ENCODE peak calls at places on chromosomes 12 and 14, in six cellular contexts. O is HFFc6, M is activated B cell treated with CpG ODN at 0.5 μM for 24 hours, A is lower lobe of right lung, S is fibroblast of the aortic adventitia, Q is MM.1S. B is an unnamed sample.

GRCh38 chr12:51323966-51324895 is at the start of gene BIN2:
- DNase-seq in O (no peak), M (peak), A (peak), S (no peak), Q (peak), B (no peak)

GRCh38 chr12:130484221-130484620 is 146.5 kb downstream of the PIWIL1 start:
- DNase-seq in O (no peak), M (no peak), A (no peak), S (no peak), Q (no peak), B (no peak)

GRCh38 chr12:5694759-5695409 is 250.2 kb downstream of the ANO2 start:
- DNase-seq in O (peak), M (no peak), A (no peak), S (no peak), Q (no peak), B (no peak)

GRCh38 chr12:130212384-130212783 is 50.1 kb downstream of the FZD10 start:
- DNase-seq in O (no peak), M (no peak), A (no peak), S (no peak), Q (no peak), B (no peak)

GRCh38 chr14:66746316-66747006 is 238.5 kb downstream of the GPHN start:
- DNase-seq in O (peak), M (no peak), A (no peak), S (peak), Q (peak), B (peak)

GRCh38 chr14:38255408-38255672 is 553 bp downstream of the CLEC14A start:
- DNase-seq in O (no peak), M (no peak), A (peak), S (no peak), Q (no peak), B (no peak)

GRCh38 chr14:32925439-32925838 is 13.2 kb upstream of the NPAS3 start:
- DNase-seq in O (no peak), M (no peak), A (no peak), S (no peak), Q (no peak), B (no peak)

GRCh38 chr12:81461163-81461562 is 298.0 kb downstream of the PPFIA2 start:
- DNase-seq in O (no peak), M (no peak), A (no peak), S (no peak), Q (no peak), B (no peak)

GRCh38 chr12:34402228-34402898 is 380.1 kb downstream of the ALG10 start:
- DNase-seq in O (no peak), M (peak), A (peak), S (no peak), Q (no peak), B (no peak)

GRCh38 chr12:30286345-30286926 is 409.2 kb downstream of the IPO8 start:
- DNase-seq in O (no peak), M (no peak), A (no peak), S (peak), Q (peak), B (no peak)

GRCh38 chr12:58814036-58814435 is 106.3 kb downstream of the LRIG3 start:
- DNase-seq in O (peak), M (no peak), A (no peak), S (peak), Q (no peak), B (no peak)

GRCh38 chr14:89429206-89430091 is 12.4 kb upstream of the FOXN3 start:
- DNase-seq in O (no peak), M (no peak), A (no peak), S (no peak), Q (no peak), B (peak)

GRCh38 chr14:61177279-61178225 is 103.6 kb downstream of the TMEM30B start:
- DNase-seq in O (no peak), M (no peak), A (no peak), S (no peak), Q (no peak), B (no peak)

GRCh38 chr12:82329508-82329907 is 28.7 kb downstream of the CCDC59 start:
- DNase-seq in O (no peak), M (no peak), A (no peak), S (no peak), Q (no peak), B (no peak)

GRCh38 chr12:103855036-103855712 is 14.1 kb upstream of the NT5DC3 start:
- DNase-seq in O (peak), M (no peak), A (no peak), S (peak), Q (no peak), B (no peak)

GRCh38 chr14:59321184-59321952 is 132.9 kb downstream of the DAAM1 start:
- DNase-seq in O (peak), M (no peak), A (no peak), S (peak), Q (no peak), B (peak)

GRCh38 chr14:62667515-62667914 is 377.7 kb downstream of the KCNH5 start:
- DNase-seq in O (no peak), M (no peak), A (no peak), S (no peak), Q (no peak), B (no peak)

GRCh38 chr12:34398366-34398705 is 376.0 kb downstream of the ALG10 start:
- DNase-seq in O (no peak), M (peak), A (peak), S (no peak), Q (no peak), B (no peak)

GRCh38 chr12:47270782-47271664 is 191.3 kb upstream of the AMIGO2 start:
- DNase-seq in O (peak), M (no peak), A (no peak), S (peak), Q (peak), B (peak)

GRCh38 chr12:100356646-100357223 is at the start of gene SLC17A8:
- DNase-seq in O (no peak), M (no peak), A (no peak), S (no peak), Q (no peak), B (no peak)

GRCh38 chr14:64801800-64802199 is 77.9 kb downstream of the SPTB start:
- DNase-seq in O (peak), M (no peak), A (no peak), S (peak), Q (no peak), B (no peak)

GRCh38 chr14:96056509-96057422 is 17.6 kb downstream of the C14orf132 start:
- DNase-seq in O (no peak), M (no peak), A (no peak), S (no peak), Q (no peak), B (no peak)

GRCh38 chr12:113862570-113863454 is 103.3 kb downstream of the RBM19 start:
- DNase-seq in O (peak), M (no peak), A (no peak), S (peak), Q (no peak), B (peak)

GRCh38 chr12:38411426-38411825 is 94.9 kb downstream of the ALG10B start:
- DNase-seq in O (no peak), M (no peak), A (no peak), S (no peak), Q (no peak), B (no peak)

GRCh38 chr14:39430762-39431415 is 1.3 kb downstream of the FBXO33 start:
- DNase-seq in O (peak), M (no peak), A (no peak), S (peak), Q (no peak), B (no peak)

GRCh38 chr12:107106241-107107025 is 13.1 kb upstream of the CRY1 start:
- DNase-seq in O (no peak), M (no peak), A (no peak), S (no peak), Q (no peak), B (no peak)

GRCh38 chr14:105020815-105021655 is at the start of gene CDCA4:
- DNase-seq in O (peak), M (peak), A (peak), S (peak), Q (peak), B (peak)
- TF ChIP-seq CTCF in O (peak), M (no peak), A (no peak), S (no peak), Q (no peak), B (no peak)

GRCh38 chr12:20250761-20251160 is 117.6 kb upstream of the PDE3A start:
- DNase-seq in O (no peak), M (no peak), A (no peak), S (no peak), Q (no peak), B (no peak)
- TF ChIP-seq CTCF in O (no peak), M (no peak), A (no peak), S (no peak), Q (no peak), B (no peak)

DNA sequence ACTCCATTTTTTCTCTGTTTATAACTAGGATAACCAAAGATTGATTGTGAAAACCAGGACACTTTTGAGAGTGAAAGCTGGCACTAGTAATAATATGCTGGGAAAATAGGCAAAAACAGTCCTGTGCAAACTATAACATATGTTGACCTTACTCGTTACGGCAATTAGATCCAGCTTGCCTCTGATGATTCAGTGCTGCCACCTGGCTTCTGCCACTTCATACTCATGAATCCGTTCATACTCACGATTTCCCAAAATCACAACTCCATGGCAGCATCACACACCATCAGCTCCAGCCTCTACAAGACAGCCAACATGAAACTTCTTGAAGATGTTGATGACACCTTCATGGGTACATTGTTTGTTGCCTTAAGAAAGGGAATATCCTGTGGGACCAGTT is 49.1 kb upstream of the CAND1 start:
- DNase-seq in O (no peak), M (no peak), A (no peak), S (no peak), Q (no peak), B (no peak)
- TF ChIP-seq CTCF in O (no peak), M (no peak), A (no peak), S (no peak), Q (peak), B (peak)

DNA sequence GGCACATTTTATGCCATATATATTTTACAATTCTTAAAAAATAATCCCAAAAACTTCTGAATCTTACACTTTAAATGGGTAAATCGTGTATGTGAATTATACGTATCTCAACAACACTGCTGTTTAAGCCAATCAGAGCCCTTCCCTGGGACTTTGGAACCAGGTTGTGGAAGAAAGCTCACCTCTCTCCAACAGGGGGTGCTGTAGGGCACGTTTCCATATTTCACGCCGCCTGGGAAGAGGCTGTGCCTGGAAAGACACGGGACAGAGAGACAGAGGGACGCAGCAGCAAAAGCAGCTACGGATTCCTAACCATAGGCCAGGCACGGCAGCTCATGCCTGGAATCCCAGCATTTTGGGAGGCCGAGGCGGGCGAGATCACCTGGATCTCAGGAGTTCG is 29.4 kb upstream of the FBRSL1 start:
- DNase-seq in O (no peak), M (no peak), A (no peak), S (no peak), Q (no peak), B (no peak)
- TF ChIP-seq CTCF in O (peak), M (no peak), A (peak), S (no peak), Q (peak), B (no peak)

GRCh38 chr14:36866867-36867266 is 205.2 kb downstream of the PAX9 start:
- DNase-seq in O (no peak), M (no peak), A (no peak), S (no peak), Q (peak), B (no peak)
- TF ChIP-seq CTCF in O (no peak), M (no peak), A (no peak), S (no peak), Q (no peak), B (no peak)

GRCh38 chr12:121797937-121798801 is 4.7 kb upstream of the RHOF start:
- DNase-seq in O (no peak), M (no peak), A (no peak), S (peak), Q (no peak), B (no peak)
- TF ChIP-seq CTCF in O (no peak), M (no peak), A (no peak), S (no peak), Q (no peak), B (no peak)

DNA sequence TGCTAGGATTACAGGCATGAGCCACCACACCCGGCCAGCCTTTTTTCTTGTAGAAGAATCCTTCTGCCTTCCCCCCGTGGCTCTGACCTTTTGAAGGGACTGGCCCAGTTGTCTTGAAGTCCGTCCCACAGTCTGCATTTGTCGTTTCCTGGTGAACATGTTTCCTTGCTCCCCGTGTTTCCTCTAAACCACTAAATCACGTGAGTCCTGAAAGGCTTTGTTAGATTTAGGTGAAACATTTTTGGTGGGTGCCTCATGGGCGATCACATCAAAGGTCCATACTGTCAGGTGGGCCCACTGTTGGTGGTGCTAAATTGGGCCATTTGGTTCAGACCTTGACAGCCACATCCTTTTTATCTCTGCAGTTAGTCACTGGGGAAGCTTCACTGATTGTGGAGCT is 26.3 kb downstream of the MLXIP start:
- DNase-seq in O (no peak), M (no peak), A (no peak), S (no peak), Q (no peak), B (no peak)
- TF ChIP-seq CTCF in O (no peak), M (no peak), A (no peak), S (no peak), Q (no peak), B (no peak)

DNA sequence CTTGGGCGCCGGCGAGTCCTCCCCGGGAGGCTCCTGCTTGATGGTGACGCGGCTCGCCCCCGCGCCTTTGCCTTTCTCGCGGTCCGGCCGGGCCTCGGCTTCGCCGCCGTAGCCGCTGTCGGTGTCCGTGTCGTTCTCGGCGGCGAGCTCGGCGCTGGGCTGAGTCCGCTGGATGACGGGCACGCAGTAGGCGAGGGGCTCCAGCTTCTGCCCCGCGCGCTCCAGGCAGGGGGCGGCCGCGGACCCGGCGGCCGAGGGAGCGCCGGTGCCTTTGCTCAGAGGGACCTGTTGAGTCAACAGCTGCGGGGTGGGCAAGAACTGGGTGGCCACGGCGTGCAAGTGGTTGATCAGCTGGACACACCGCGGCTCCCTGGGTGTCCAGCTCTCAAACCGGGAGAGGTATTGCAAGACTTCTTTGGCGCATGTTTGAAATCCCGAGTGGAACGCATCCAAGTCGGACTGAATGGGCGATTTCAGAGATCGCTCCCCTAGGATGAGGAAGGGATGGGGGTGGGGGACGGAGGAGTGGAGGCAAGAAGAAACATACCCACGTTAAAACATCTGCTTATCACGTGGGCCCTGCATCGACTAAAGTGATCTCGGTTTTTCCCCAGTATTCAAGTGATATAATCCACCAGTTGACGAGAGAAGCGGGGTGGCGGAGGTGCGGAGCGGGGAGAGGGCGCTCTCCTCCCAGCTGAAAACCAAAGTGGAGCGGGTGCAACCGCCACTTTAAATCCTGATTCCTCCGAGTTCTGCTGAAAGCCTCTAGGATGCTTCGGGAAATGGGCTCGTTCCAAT is 2.0 kb downstream of the BHLHE41 start:
- DNase-seq in O (peak), M (no peak), A (peak), S (peak), Q (peak), B (peak)
- TF ChIP-seq CTCF in O (peak), M (no peak), A (no peak), S (peak), Q (peak), B (peak)